ENCODE peak calls at places on chromosome 20, in six cellular contexts. J, I, H, B, T and U are unnamed samples.

GRCh38 chr20:4730782-4731181 is 9.1 kb downstream of the PRND start:
- DNase-seq in J (no peak), I (no peak), H (no peak), B (peak), T (no peak), U (no peak)

GRCh38 chr20:46040902-46041535 is 12.0 kb downstream of the SLC12A5 start:
- DNase-seq in J (peak), I (no peak), H (no peak), B (peak), T (peak), U (peak)

GRCh38 chr20:23223908-23224307 is 126.7 kb upstream of the NXT1 start:
- DNase-seq in J (no peak), I (no peak), H (no peak), B (no peak), T (no peak), U (no peak)

GRCh38 chr20:40838516-40838915 is 149.5 kb upstream of the MAFB start:
- DNase-seq in J (no peak), I (no peak), H (no peak), B (no peak), T (no peak), U (no peak)

GRCh38 chr20:31661625-31662371 is 24.1 kb downstream of the COX4I2 start:
- DNase-seq in J (peak), I (peak), H (peak), B (peak), T (peak), U (peak)

GRCh38 chr20:35661013-35661412 is 3.7 kb downstream of the CPNE1 start:
- DNase-seq in J (no peak), I (no peak), H (peak), B (no peak), T (no peak), U (no peak)

GRCh38 chr20:32160341-32160740 is 47.2 kb downstream of the PLAGL2 start:
- DNase-seq in J (no peak), I (no peak), H (no peak), B (no peak), T (no peak), U (no peak)

GRCh38 chr20:46065006-46065405 is 24.8 kb downstream of the NCOA5 start:
- DNase-seq in J (peak), I (no peak), H (no peak), B (no peak), T (no peak), U (no peak)

GRCh38 chr20:4769328-4769727 is 47.6 kb downstream of the PRND start:
- DNase-seq in J (no peak), I (no peak), H (no peak), B (peak), T (no peak), U (no peak)

GRCh38 chr20:34574861-34575260 is 16.3 kb downstream of the MAP1LC3A start:
- DNase-seq in J (no peak), I (no peak), H (no peak), B (no peak), T (no peak), U (no peak)

GRCh38 chr20:33322456-33322855 is 39.4 kb downstream of the BPIFB1 start:
- DNase-seq in J (no peak), I (no peak), H (no peak), B (no peak), T (no peak), U (no peak)

GRCh38 chr20:53157443-53158408 is 185.6 kb downstream of the TSHZ2 start:
- DNase-seq in J (peak), I (no peak), H (peak), B (peak), T (peak), U (peak)

GRCh38 chr20:61322151-61322860 is 70.2 kb downstream of the CDH4 start:
- DNase-seq in J (no peak), I (no peak), H (no peak), B (no peak), T (no peak), U (no peak)

GRCh38 chr20:33668087-33668790 is 1.5 kb downstream of the ACTL10 start:
- DNase-seq in J (peak), I (peak), H (no peak), B (no peak), T (peak), U (no peak)

GRCh38 chr20:34083137-34083536 is 28.9 kb downstream of the EIF2S2 start:
- DNase-seq in J (no peak), I (no peak), H (no peak), B (no peak), T (peak), U (peak)

GRCh38 chr20:22711981-22712755 is 127.8 kb upstream of the FOXA2 start:
- DNase-seq in J (no peak), I (no peak), H (no peak), B (no peak), T (no peak), U (no peak)

GRCh38 chr20:47960277-47960676 is 175.0 kb upstream of the SULF2 start:
- DNase-seq in J (no peak), I (no peak), H (no peak), B (peak), T (no peak), U (no peak)

GRCh38 chr20:18287546-18287914 is 797 bp upstream of the ZNF133 start:
- DNase-seq in J (no peak), I (peak), H (no peak), B (no peak), T (no peak), U (no peak)

GRCh38 chr20:61185841-61186601 is 66.0 kb upstream of the CDH4 start:
- DNase-seq in J (no peak), I (no peak), H (no peak), B (no peak), T (no peak), U (peak)

GRCh38 chr20:21129861-21130260 is 4.0 kb downstream of the KIZ start:
- DNase-seq in J (peak), I (no peak), H (no peak), B (no peak), T (peak), U (no peak)

GRCh38 chr20:21125072-21125848 is 622 bp upstream of the KIZ start:
- DNase-seq in J (no peak), I (peak), H (peak), B (peak), T (peak), U (peak)

GRCh38 chr20:21124190-21124589 is 1.7 kb upstream of the KIZ start:
- DNase-seq in J (peak), I (no peak), H (no peak), B (no peak), T (no peak), U (no peak)

GRCh38 chr20:21125849-21126840 is at the start of gene KIZ:
- DNase-seq in J (peak), I (peak), H (peak), B (peak), T (peak), U (peak)

GRCh38 chr20:21127201-21127981 is 1.5 kb downstream of the KIZ start:
- DNase-seq in J (no peak), I (no peak), H (no peak), B (peak), T (no peak), U (no peak)
- TF ChIP-seq JUND in J (no peak), I (no peak), H (no peak), B (no peak), T (no peak), U (no peak)

DNA sequence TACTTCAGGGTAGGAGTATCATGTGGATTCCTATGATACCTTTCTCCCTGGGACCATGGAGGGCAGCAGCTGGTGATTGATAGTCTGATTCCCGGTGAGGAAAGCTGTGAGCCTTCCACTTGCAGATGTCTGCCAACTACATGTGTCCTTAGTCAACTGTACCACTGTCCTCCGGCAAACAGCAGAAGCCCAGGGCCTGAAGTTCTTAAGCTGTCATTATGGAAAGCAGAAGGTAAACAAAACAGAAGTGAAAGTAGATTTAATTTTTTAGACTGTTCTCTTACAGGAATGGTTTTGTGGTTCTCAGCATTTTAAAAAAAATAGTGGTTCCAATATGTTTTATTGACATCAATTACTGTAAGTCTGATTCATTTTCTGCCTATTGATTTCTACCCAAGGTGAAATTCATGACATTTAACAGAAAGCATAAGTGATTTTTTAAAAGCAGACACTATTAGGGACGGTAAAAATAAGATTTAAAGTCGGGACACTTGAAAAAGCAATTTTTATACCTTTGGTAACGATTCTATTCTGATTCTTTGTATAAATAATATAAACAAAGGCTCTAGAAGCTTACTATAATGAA is 36.6 kb downstream of the PTPN1 start:
- DNase-seq in J (no peak), I (no peak), H (no peak), B (no peak), T (no peak), U (no peak)
- TF ChIP-seq JUND in J (no peak), I (no peak), H (no peak), B (no peak), T (no peak), U (no peak)

GRCh38 chr20:10924628-10925266 is 250.9 kb upstream of the JAG1 start:
- DNase-seq in J (no peak), I (no peak), H (no peak), B (no peak), T (no peak), U (peak)
- TF ChIP-seq JUND in J (no peak), I (peak), H (no peak), B (no peak), T (no peak), U (peak)

GRCh38 chr20:1946762-1947534 is 46.9 kb downstream of the PDYN start:
- DNase-seq in J (peak), I (no peak), H (no peak), B (peak), T (no peak), U (no peak)
- TF ChIP-seq JUND in J (peak), I (no peak), H (no peak), B (no peak), T (no peak), U (no peak)